ENCODE peak calls at places on chromosome 20, in five cellular contexts. A, Q, B, U and D are unnamed samples.

GRCh38 chr20:2402271-2402980 is 21.7 kb downstream of the TGM6 start:
- ATAC-seq in A (peak; percentile 45), Q (no peak), B (no peak), U (no peak), D (peak; percentile 62)

GRCh38 chr20:20491110-20491783 is 123.3 kb downstream of the INSM1 start:
- ATAC-seq in A (no peak), Q (no peak), B (no peak), U (peak; percentile 72), D (no peak)

GRCh38 chr20:7285918-7286556 is 518.6 kb downstream of the BMP2 start:
- ATAC-seq in A (peak; percentile 98), Q (peak; percentile 88), B (peak; percentile 96), U (no peak), D (peak; percentile 72)

GRCh38 chr20:17825949-17826843 is 126.4 kb downstream of the BANF2 start:
- ATAC-seq in A (peak; percentile 10), Q (no peak), B (peak; percentile 96), U (peak; percentile 66), D (no peak)

GRCh38 chr20:25491446-25492038 is 84.1 kb downstream of the GINS1 start:
- ATAC-seq in A (no peak), Q (no peak), B (no peak), U (no peak), D (no peak)

GRCh38 chr20:15916623-15917022 is 656.6 kb downstream of the KIF16B start:
- ATAC-seq in A (no peak), Q (no peak), B (no peak), U (no peak), D (no peak)

GRCh38 chr20:47392015-47392720 is 35.7 kb upstream of the ZMYND8 start:
- ATAC-seq in A (peak; percentile 53), Q (peak; percentile 84), B (peak; percentile 90), U (peak; percentile 84), D (peak; percentile 90)

GRCh38 chr20:17827759-17828559 is 128.2 kb downstream of the BANF2 start:
- ATAC-seq in A (peak; percentile 73), Q (no peak), B (no peak), U (no peak), D (no peak)

GRCh38 chr20:23200914-23201313 is 114.8 kb upstream of the CD93 start:
- ATAC-seq in A (peak; percentile 97), Q (peak; percentile 69), B (peak; percentile 84), U (no peak), D (peak; percentile 93)

GRCh38 chr20:63769891-63770474 is 30.4 kb downstream of the SLC2A4RG start:
- ATAC-seq in A (no peak), Q (no peak), B (no peak), U (no peak), D (no peak)

GRCh38 chr20:49361872-49362663 is 84.2 kb upstream of the ZNFX1 start:
- ATAC-seq in A (no peak), Q (no peak), B (no peak), U (no peak), D (no peak)

GRCh38 chr20:24984963-24985640 is 7.4 kb downstream of the APMAP start:
- ATAC-seq in A (no peak), Q (no peak), B (peak; percentile 63), U (no peak), D (no peak)

GRCh38 chr20:57190536-57191265 is 75.7 kb downstream of the BMP7 start:
- ATAC-seq in A (no peak), Q (no peak), B (no peak), U (no peak), D (no peak)

GRCh38 chr20:38840053-38840893 is 34.8 kb downstream of the PPP1R16B start:
- ATAC-seq in A (peak; percentile 42), Q (peak; percentile 94), B (no peak), U (peak; percentile 35), D (no peak)

GRCh38 chr20:48789185-48789668 is 38.6 kb downstream of the PREX1 start:
- ATAC-seq in A (no peak), Q (no peak), B (peak; percentile 51), U (peak; percentile 71), D (no peak)

GRCh38 chr20:50635676-50636600 is 55.4 kb downstream of the RIPOR3 start:
- ATAC-seq in A (peak; percentile 78), Q (peak; percentile 65), B (peak; percentile 86), U (peak; percentile 44), D (peak; percentile 58)

GRCh38 chr20:63074182-63074581 is 67.4 kb upstream of the BHLHE23 start:
- ATAC-seq in A (no peak), Q (no peak), B (no peak), U (no peak), D (no peak)

GRCh38 chr20:39268566-39268965 is 306.4 kb downstream of the DHX35 start:
- ATAC-seq in A (no peak), Q (no peak), B (no peak), U (no peak), D (no peak)

GRCh38 chr20:23126281-23127061 is 40.3 kb upstream of the CD93 start:
- ATAC-seq in A (no peak), Q (peak; percentile 19), B (peak; percentile 29), U (no peak), D (no peak)

GRCh38 chr20:11453430-11453829 is 464.3 kb upstream of the BTBD3 start:
- ATAC-seq in A (no peak), Q (no peak), B (peak; percentile 19), U (no peak), D (no peak)

GRCh38 chr20:32583581-32584045 is 1.5 kb downstream of the NOL4L start:
- ATAC-seq in A (peak; percentile 1), Q (peak; percentile 6), B (peak; percentile 7), U (peak; percentile 9), D (peak; percentile 7)

GRCh38 chr20:56843386-56843785 is 214.3 kb downstream of the TFAP2C start:
- ATAC-seq in A (no peak), Q (no peak), B (no peak), U (no peak), D (peak; percentile 51)

GRCh38 chr20:368915-369314 is 11.6 kb upstream of the TRIB3 start:
- ATAC-seq in A (no peak), Q (no peak), B (no peak), U (no peak), D (no peak)

GRCh38 chr20:25077610-25078169 is 4.3 kb downstream of the VSX1 start:
- ATAC-seq in A (peak; percentile 91), Q (peak; percentile 66), B (peak; percentile 79), U (peak; percentile 25), D (peak; percentile 37)

GRCh38 chr20:37303637-37304036 is 14.2 kb downstream of the MANBAL start:
- ATAC-seq in A (no peak), Q (no peak), B (no peak), U (no peak), D (no peak)

GRCh38 chr20:5463007-5463686 is 146.4 kb upstream of the PROKR2 start:
- ATAC-seq in A (no peak), Q (no peak), B (no peak), U (no peak), D (no peak)

GRCh38 chr20:51914758-51915157 is 112.4 kb upstream of the SALL4 start:
- ATAC-seq in A (no peak), Q (no peak), B (no peak), U (no peak), D (peak; percentile 84)

GRCh38 chr20:13102237-13102636 is 93.5 kb downstream of the SPTLC3 start:
- ATAC-seq in A (no peak), Q (peak; percentile 69), B (no peak), U (no peak), D (no peak)

GRCh38 chr20:54704032-54704635 is 228.7 kb downstream of the DOK5 start:
- ATAC-seq in A (no peak), Q (no peak), B (no peak), U (no peak), D (no peak)

GRCh38 chr20:24859539-24859938 is 89.5 kb upstream of the CST7 start:
- ATAC-seq in A (no peak), Q (no peak), B (no peak), U (no peak), D (no peak)

GRCh38 chr20:44041001-44041400 is 126.3 kb downstream of the TOX2 start:
- ATAC-seq in A (peak; percentile 64), Q (no peak), B (no peak), U (no peak), D (no peak)

GRCh38 chr20:23562721-23563342 is 5.5 kb downstream of the CST9L start:
- ATAC-seq in A (no peak), Q (no peak), B (no peak), U (no peak), D (no peak)

GRCh38 chr20:32858189-32858588 is 534 bp upstream of the EFCAB8 start:
- ATAC-seq in A (no peak), Q (no peak), B (no peak), U (no peak), D (no peak)

GRCh38 chr20:35144694-35145093 is 2.4 kb downstream of the EDEM2 start:
- ATAC-seq in A (no peak), Q (no peak), B (no peak), U (no peak), D (no peak)